ENCODE peak calls at places on chromosomes 13 and 19, in seven cellular contexts. One of them, this sample, is unnamed.

GRCh38 chr13:41568990-41569387 is 111.6 kb downstream of the RGCC start:
- DNase-seq in endothelial cell of umbilical vein: peak; percentile 52
- DNase-seq in colonic mucosa: no peak
- DNase-seq in aorta: no peak
- DNase-seq in brain microvascular endothelial cell: no peak
- DNase-seq in cardiac muscle cell: no peak
- DNase-seq in pancreas: no peak
- DNase-seq in this sample: no peak

GRCh38 chr19:56350416-56351045 is 35.9 kb upstream of the ZSCAN5A start:
- DNase-seq in endothelial cell of umbilical vein: peak; percentile 55
- DNase-seq in colonic mucosa: peak; percentile 49
- DNase-seq in aorta: no peak
- DNase-seq in brain microvascular endothelial cell: peak; percentile 44
- DNase-seq in cardiac muscle cell: peak; percentile 56
- DNase-seq in pancreas: peak; percentile 17
- DNase-seq in this sample: no peak

GRCh38 chr13:25214371-25215252 is 42.5 kb upstream of the AMER2 start:
- DNase-seq in endothelial cell of umbilical vein: no peak
- DNase-seq in colonic mucosa: no peak
- DNase-seq in aorta: no peak
- DNase-seq in brain microvascular endothelial cell: no peak
- DNase-seq in cardiac muscle cell: no peak
- DNase-seq in pancreas: no peak
- DNase-seq in this sample: no peak

GRCh38 chr19:54921082-54921481 is 15.1 kb downstream of the NCR1 start:
- DNase-seq in endothelial cell of umbilical vein: no peak
- DNase-seq in colonic mucosa: no peak
- DNase-seq in aorta: no peak
- DNase-seq in brain microvascular endothelial cell: no peak
- DNase-seq in cardiac muscle cell: no peak
- DNase-seq in pancreas: no peak
- DNase-seq in this sample: no peak

GRCh38 chr13:27917121-27917947 is 2.5 kb upstream of the PDX1 start:
- DNase-seq in endothelial cell of umbilical vein: no peak
- DNase-seq in colonic mucosa: no peak
- DNase-seq in aorta: no peak
- DNase-seq in brain microvascular endothelial cell: no peak
- DNase-seq in cardiac muscle cell: no peak
- DNase-seq in pancreas: peak; percentile 13
- DNase-seq in this sample: no peak

GRCh38 chr13:67225252-67226159 is 4.6 kb downstream of the PCDH9 start:
- DNase-seq in endothelial cell of umbilical vein: no peak
- DNase-seq in colonic mucosa: no peak
- DNase-seq in aorta: peak; percentile 63
- DNase-seq in brain microvascular endothelial cell: no peak
- DNase-seq in cardiac muscle cell: no peak
- DNase-seq in pancreas: no peak
- DNase-seq in this sample: no peak

GRCh38 chr13:104847863-104848262 is 1687.6 kb downstream of the EFNB2 start:
- DNase-seq in endothelial cell of umbilical vein: no peak
- DNase-seq in colonic mucosa: no peak
- DNase-seq in aorta: no peak
- DNase-seq in brain microvascular endothelial cell: no peak
- DNase-seq in cardiac muscle cell: peak; percentile 44
- DNase-seq in pancreas: no peak
- DNase-seq in this sample: no peak

GRCh38 chr19:13135068-13136062 is 14.8 kb downstream of the STX10 start:
- DNase-seq in endothelial cell of umbilical vein: no peak
- DNase-seq in colonic mucosa: no peak
- DNase-seq in aorta: no peak
- DNase-seq in brain microvascular endothelial cell: no peak
- DNase-seq in cardiac muscle cell: no peak
- DNase-seq in pancreas: no peak
- DNase-seq in this sample: no peak

GRCh38 chr19:53871448-53871847 is 3.8 kb downstream of the MYADM start:
- DNase-seq in endothelial cell of umbilical vein: no peak
- DNase-seq in colonic mucosa: no peak
- DNase-seq in aorta: no peak
- DNase-seq in brain microvascular endothelial cell: no peak
- DNase-seq in cardiac muscle cell: no peak
- DNase-seq in pancreas: no peak
- DNase-seq in this sample: no peak

GRCh38 chr19:15280915-15281683 is 48.9 kb upstream of the EPHX3 start:
- DNase-seq in endothelial cell of umbilical vein: peak; percentile 53
- DNase-seq in colonic mucosa: peak; percentile 61
- DNase-seq in aorta: peak; percentile 91
- DNase-seq in brain microvascular endothelial cell: peak; percentile 69
- DNase-seq in cardiac muscle cell: no peak
- DNase-seq in pancreas: peak; percentile 62
- DNase-seq in this sample: peak; percentile 80

GRCh38 chr13:85093808-85094207 is 705.4 kb downstream of the SLITRK6 start:
- DNase-seq in endothelial cell of umbilical vein: no peak
- DNase-seq in colonic mucosa: no peak
- DNase-seq in aorta: no peak
- DNase-seq in brain microvascular endothelial cell: peak; percentile 16
- DNase-seq in cardiac muscle cell: no peak
- DNase-seq in pancreas: no peak
- DNase-seq in this sample: no peak

GRCh38 chr19:8393192-8393870 is 3.2 kb downstream of the RAB11B start:
- DNase-seq in endothelial cell of umbilical vein: no peak
- DNase-seq in colonic mucosa: no peak
- DNase-seq in aorta: no peak
- DNase-seq in brain microvascular endothelial cell: no peak
- DNase-seq in cardiac muscle cell: no peak
- DNase-seq in pancreas: no peak
- DNase-seq in this sample: peak; percentile 37
- H3K27ac ChIP-seq in endothelial cell of umbilical vein: peak overlapping the region; percentile 70
- H3K27ac ChIP-seq in colonic mucosa: no peak overlapping the region
- H3K27ac ChIP-seq in aorta: no peak overlapping the region
- H3K27ac ChIP-seq in brain microvascular endothelial cell: no peak overlapping the region
- H3K27ac ChIP-seq in cardiac muscle cell: no peak overlapping the region
- H3K27ac ChIP-seq in pancreas: peak overlapping the region; percentile 45
- H3K27ac ChIP-seq in this sample: peak overlapping the region; percentile 73

GRCh38 chr19:1992759-1993260 is 22.7 kb downstream of the BTBD2 start:
- DNase-seq in endothelial cell of umbilical vein: no peak
- DNase-seq in colonic mucosa: peak; percentile 48
- DNase-seq in aorta: no peak
- DNase-seq in brain microvascular endothelial cell: no peak
- DNase-seq in cardiac muscle cell: no peak
- DNase-seq in pancreas: no peak
- DNase-seq in this sample: peak; percentile 47
- H3K36me3 ChIP-seq in endothelial cell of umbilical vein: peaks cover 25% of the 10 kb centered on the region
- H3K36me3 ChIP-seq in colonic mucosa: peaks cover 17% of the 10 kb centered on the region
- H3K36me3 ChIP-seq in aorta: no peaks in the 10 kb centered on the region
- H3K36me3 ChIP-seq in brain microvascular endothelial cell: peaks cover 37% of the 10 kb centered on the region
- H3K36me3 ChIP-seq in cardiac muscle cell: peaks cover 30% of the 10 kb centered on the region
- H3K36me3 ChIP-seq in pancreas: peaks cover 15% of the 10 kb centered on the region
- H3K36me3 ChIP-seq in this sample: peaks cover 79% of the 10 kb centered on the region

DNA sequence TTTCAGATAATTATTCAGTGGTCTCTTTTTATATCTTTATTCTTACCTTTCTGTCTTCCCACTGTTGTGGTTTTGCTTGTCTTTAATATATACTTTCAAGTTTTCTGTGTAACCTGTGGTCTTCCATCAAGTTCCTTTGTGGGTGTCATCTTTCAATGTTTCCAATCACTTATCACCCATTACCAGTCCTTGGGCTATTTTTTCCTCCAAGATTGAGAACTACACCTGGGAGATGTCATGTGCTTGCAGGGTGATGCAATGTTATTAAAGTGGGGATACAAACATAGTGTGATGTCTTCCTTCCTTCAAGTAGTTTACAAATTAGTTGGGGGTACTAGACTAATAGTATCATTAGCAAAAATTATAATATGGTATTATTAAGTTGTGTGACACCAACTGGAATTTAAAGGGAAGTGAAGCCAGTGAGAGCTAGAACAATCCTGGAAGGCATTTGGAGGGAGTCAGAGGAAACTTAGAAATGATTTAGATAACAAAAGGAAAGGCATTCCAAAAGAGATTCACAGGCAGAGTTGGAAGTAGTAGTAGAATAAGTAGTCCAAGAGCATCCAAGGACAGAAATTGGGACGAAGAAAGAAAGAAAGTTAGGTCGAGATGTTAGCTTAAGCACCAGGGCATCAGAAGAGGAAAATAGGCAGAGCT is 3.4 kb downstream of the FNDC3A start:
- DNase-seq in endothelial cell of umbilical vein: no peak
- DNase-seq in colonic mucosa: no peak
- DNase-seq in aorta: no peak
- DNase-seq in brain microvascular endothelial cell: no peak
- DNase-seq in cardiac muscle cell: no peak
- DNase-seq in pancreas: no peak
- DNase-seq in this sample: no peak
- H3K4me3 ChIP-seq in endothelial cell of umbilical vein: no peak overlapping the region
- H3K4me3 ChIP-seq in colonic mucosa: no peak overlapping the region
- H3K4me3 ChIP-seq in aorta: no peak overlapping the region
- H3K4me3 ChIP-seq in brain microvascular endothelial cell: no peak overlapping the region
- H3K4me3 ChIP-seq in cardiac muscle cell: no peak overlapping the region
- H3K4me3 ChIP-seq in pancreas: no peak overlapping the region
- H3K4me3 ChIP-seq in this sample: peak overlapping the region; percentile 1

GRCh38 chr13:110336681-110337080 is 29.6 kb downstream of the COL4A2 start:
- DNase-seq in endothelial cell of umbilical vein: no peak
- DNase-seq in colonic mucosa: no peak
- DNase-seq in aorta: no peak
- DNase-seq in brain microvascular endothelial cell: no peak
- DNase-seq in cardiac muscle cell: no peak
- DNase-seq in pancreas: no peak
- DNase-seq in this sample: no peak

GRCh38 chr13:110339975-110340550 is 33.0 kb downstream of the COL4A2 start:
- DNase-seq in endothelial cell of umbilical vein: no peak
- DNase-seq in colonic mucosa: no peak
- DNase-seq in aorta: no peak
- DNase-seq in brain microvascular endothelial cell: no peak
- DNase-seq in cardiac muscle cell: no peak
- DNase-seq in pancreas: no peak
- DNase-seq in this sample: no peak

GRCh38 chr13:110339263-110339662 is 32.2 kb downstream of the COL4A2 start:
- DNase-seq in endothelial cell of umbilical vein: no peak
- DNase-seq in colonic mucosa: no peak
- DNase-seq in aorta: no peak
- DNase-seq in brain microvascular endothelial cell: no peak
- DNase-seq in cardiac muscle cell: no peak
- DNase-seq in pancreas: no peak
- DNase-seq in this sample: no peak

GRCh38 chr13:110337287-110337686 is 30.2 kb downstream of the COL4A2 start:
- DNase-seq in endothelial cell of umbilical vein: peak; percentile 22
- DNase-seq in colonic mucosa: no peak
- DNase-seq in aorta: no peak
- DNase-seq in brain microvascular endothelial cell: no peak
- DNase-seq in cardiac muscle cell: no peak
- DNase-seq in pancreas: no peak
- DNase-seq in this sample: no peak

DNA sequence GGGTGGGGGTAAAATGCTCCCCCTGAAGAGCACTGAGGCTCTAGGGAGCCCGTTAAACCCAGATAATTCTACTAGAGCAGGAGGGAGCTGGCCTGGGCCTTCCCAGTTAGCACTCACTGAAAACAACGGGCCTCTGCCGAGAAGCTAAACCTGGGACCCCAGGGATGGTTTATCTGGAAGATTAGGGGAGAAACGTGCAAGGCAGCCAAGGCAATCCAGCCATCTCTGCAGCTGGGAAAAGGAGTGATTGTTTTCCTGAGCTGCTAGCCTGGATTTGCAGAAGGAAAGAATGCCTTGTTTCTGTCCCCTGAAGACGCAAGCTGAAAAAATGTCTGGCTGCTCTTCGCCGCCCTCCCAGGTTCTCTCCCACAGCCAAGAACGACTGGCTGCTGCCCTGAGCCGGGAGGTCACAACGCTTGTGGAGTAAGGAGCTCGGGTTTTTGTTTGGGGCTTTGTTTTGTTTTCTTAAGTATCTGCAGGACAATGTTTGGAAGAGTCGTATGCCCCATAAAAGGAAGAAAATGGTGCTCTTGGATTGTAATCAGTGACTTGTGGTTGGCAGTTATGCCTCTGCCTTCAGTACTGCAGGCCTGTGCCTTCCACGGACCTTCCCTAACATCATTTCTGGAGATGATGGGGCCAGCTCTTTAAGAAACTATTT is 31.5 kb downstream of the COL4A2 start:
- DNase-seq in endothelial cell of umbilical vein: peak; percentile 49
- DNase-seq in colonic mucosa: no peak
- DNase-seq in aorta: no peak
- DNase-seq in brain microvascular endothelial cell: peak; percentile 85
- DNase-seq in cardiac muscle cell: peak; percentile 15
- DNase-seq in pancreas: no peak
- DNase-seq in this sample: no peak
- H3K27ac ChIP-seq in endothelial cell of umbilical vein: peak overlapping the region; percentile 46
- H3K27ac ChIP-seq in colonic mucosa: peak overlapping the region; percentile 69
- H3K27ac ChIP-seq in aorta: peak overlapping the region; percentile 96
- H3K27ac ChIP-seq in brain microvascular endothelial cell: peak overlapping the region; percentile 99
- H3K27ac ChIP-seq in cardiac muscle cell: peak overlapping the region; percentile 82
- H3K27ac ChIP-seq in pancreas: no peak overlapping the region
- H3K27ac ChIP-seq in this sample: peak overlapping the region; percentile 76

DNA sequence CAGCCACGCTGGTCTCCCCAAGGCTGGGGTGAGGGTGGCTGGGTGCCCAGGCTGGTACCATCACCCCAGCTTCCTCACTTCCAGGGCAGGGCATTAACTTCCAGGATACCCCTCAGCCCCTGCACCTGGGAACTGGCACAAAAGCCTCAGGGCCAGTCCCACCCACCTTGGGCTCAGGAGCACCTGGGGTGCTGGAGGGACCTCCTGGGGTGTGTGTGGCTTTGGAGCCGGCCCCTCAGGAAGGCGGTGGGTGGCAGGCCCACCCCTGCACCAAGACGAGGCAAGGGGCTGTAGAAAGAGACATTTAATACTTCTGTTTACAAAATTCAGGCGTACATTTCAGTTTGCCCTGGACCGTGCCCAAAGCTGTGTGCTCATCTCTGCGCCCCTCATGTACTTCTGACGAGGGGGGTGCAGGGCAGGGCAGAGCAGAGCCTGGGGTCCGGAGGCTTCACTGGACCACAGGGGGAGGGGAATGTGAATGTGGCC is 16.8 kb downstream of the MPND start:
- DNase-seq in endothelial cell of umbilical vein: no peak
- DNase-seq in colonic mucosa: no peak
- DNase-seq in aorta: no peak
- DNase-seq in brain microvascular endothelial cell: no peak
- DNase-seq in cardiac muscle cell: no peak
- DNase-seq in pancreas: no peak
- DNase-seq in this sample: no peak
- H3K36me3 ChIP-seq in endothelial cell of umbilical vein: peaks cover 57% of the 10 kb centered on the region
- H3K36me3 ChIP-seq in colonic mucosa: peaks cover 15% of the 10 kb centered on the region
- H3K36me3 ChIP-seq in aorta: peaks cover 5% of the 10 kb centered on the region
- H3K36me3 ChIP-seq in brain microvascular endothelial cell: peaks cover 52% of the 10 kb centered on the region
- H3K36me3 ChIP-seq in cardiac muscle cell: peaks cover 24% of the 10 kb centered on the region
- H3K36me3 ChIP-seq in pancreas: peaks cover 30% of the 10 kb centered on the region
- H3K36me3 ChIP-seq in this sample: peaks cover 80% of the 10 kb centered on the region

GRCh38 chr19:43524922-43525835 is 1.8 kb downstream of the ETHE1 start:
- DNase-seq in endothelial cell of umbilical vein: peak; percentile 51
- DNase-seq in colonic mucosa: peak; percentile 92
- DNase-seq in aorta: peak; percentile 77
- DNase-seq in brain microvascular endothelial cell: no peak
- DNase-seq in cardiac muscle cell: peak; percentile 54
- DNase-seq in pancreas: peak; percentile 61
- DNase-seq in this sample: peak; percentile 76
- H3K4me3 ChIP-seq in endothelial cell of umbilical vein: peak overlapping the region; percentile 97
- H3K4me3 ChIP-seq in colonic mucosa: peak overlapping the region; percentile 68
- H3K4me3 ChIP-seq in aorta: peak overlapping the region; percentile 95
- H3K4me3 ChIP-seq in brain microvascular endothelial cell: peak overlapping the region; percentile 82
- H3K4me3 ChIP-seq in cardiac muscle cell: peak overlapping the region; percentile 82
- H3K4me3 ChIP-seq in pancreas: no peak overlapping the region
- H3K4me3 ChIP-seq in this sample: peak overlapping the region; percentile 72

This sample was measured in lower lobe of right lung.